ENCODE peak calls at places on chromosomes 4 and X, in five cellular contexts. One of them, this sample, is unnamed.

GRCh38 chrX:131201986-131202385 is 87.1 kb downstream of the IGSF1 start:
- DNase-seq in neural crest cell: peak
- DNase-seq in foreskin fibroblast: no peak
- DNase-seq in AG04450: no peak
- DNase-seq in fibroblast of the aortic adventitia: no peak
- DNase-seq in this sample: no peak

GRCh38 chrX:69027181-69028005 is 137.9 kb downstream of the PJA1 start:
- DNase-seq in neural crest cell: no peak
- DNase-seq in foreskin fibroblast: no peak
- DNase-seq in AG04450: peak
- DNase-seq in fibroblast of the aortic adventitia: peak
- DNase-seq in this sample: no peak

GRCh38 chr4:89952458-89952857 is 57.8 kb downstream of the MMRN1 start:
- DNase-seq in neural crest cell: no peak
- DNase-seq in foreskin fibroblast: no peak
- DNase-seq in AG04450: no peak
- DNase-seq in fibroblast of the aortic adventitia: no peak
- DNase-seq in this sample: no peak

GRCh38 chr4:15320116-15320515 is 107.7 kb upstream of the C1QTNF7 start:
- DNase-seq in neural crest cell: no peak
- DNase-seq in foreskin fibroblast: no peak
- DNase-seq in AG04450: no peak
- DNase-seq in fibroblast of the aortic adventitia: no peak
- DNase-seq in this sample: no peak

GRCh38 chrX:67544871-67545771 is 1.3 kb downstream of the AR start:
- DNase-seq in neural crest cell: peak
- DNase-seq in foreskin fibroblast: peak
- DNase-seq in AG04450: no peak
- DNase-seq in fibroblast of the aortic adventitia: peak
- DNase-seq in this sample: no peak

GRCh38 chr4:110898290-110898689 is 275.4 kb upstream of the PITX2 start:
- DNase-seq in neural crest cell: no peak
- DNase-seq in foreskin fibroblast: no peak
- DNase-seq in AG04450: no peak
- DNase-seq in fibroblast of the aortic adventitia: no peak
- DNase-seq in this sample: no peak

GRCh38 chr4:88110826-88111225 is 47.6 kb downstream of the ABCG2 start:
- DNase-seq in neural crest cell: no peak
- DNase-seq in foreskin fibroblast: no peak
- DNase-seq in AG04450: no peak
- DNase-seq in fibroblast of the aortic adventitia: no peak
- DNase-seq in this sample: no peak

GRCh38 chr4:2259541-2260267 is 2.2 kb downstream of the MXD4 start:
- DNase-seq in neural crest cell: no peak
- DNase-seq in foreskin fibroblast: no peak
- DNase-seq in AG04450: no peak
- DNase-seq in fibroblast of the aortic adventitia: no peak
- DNase-seq in this sample: no peak

GRCh38 chr4:159273126-159273438 is 170.2 kb downstream of the RAPGEF2 start:
- DNase-seq in neural crest cell: no peak
- DNase-seq in foreskin fibroblast: peak
- DNase-seq in AG04450: no peak
- DNase-seq in fibroblast of the aortic adventitia: peak
- DNase-seq in this sample: no peak

GRCh38 chr4:10063544-10064300 is 42.4 kb upstream of the SLC2A9 start:
- DNase-seq in neural crest cell: no peak
- DNase-seq in foreskin fibroblast: peak
- DNase-seq in AG04450: peak
- DNase-seq in fibroblast of the aortic adventitia: peak
- DNase-seq in this sample: peak
- TF ChIP-seq CTCF in neural crest cell: peak
- TF ChIP-seq CTCF in foreskin fibroblast: peak
- TF ChIP-seq CTCF in AG04450: peak
- TF ChIP-seq CTCF in fibroblast of the aortic adventitia: peak
- TF ChIP-seq CTCF in this sample: peak

DNA sequence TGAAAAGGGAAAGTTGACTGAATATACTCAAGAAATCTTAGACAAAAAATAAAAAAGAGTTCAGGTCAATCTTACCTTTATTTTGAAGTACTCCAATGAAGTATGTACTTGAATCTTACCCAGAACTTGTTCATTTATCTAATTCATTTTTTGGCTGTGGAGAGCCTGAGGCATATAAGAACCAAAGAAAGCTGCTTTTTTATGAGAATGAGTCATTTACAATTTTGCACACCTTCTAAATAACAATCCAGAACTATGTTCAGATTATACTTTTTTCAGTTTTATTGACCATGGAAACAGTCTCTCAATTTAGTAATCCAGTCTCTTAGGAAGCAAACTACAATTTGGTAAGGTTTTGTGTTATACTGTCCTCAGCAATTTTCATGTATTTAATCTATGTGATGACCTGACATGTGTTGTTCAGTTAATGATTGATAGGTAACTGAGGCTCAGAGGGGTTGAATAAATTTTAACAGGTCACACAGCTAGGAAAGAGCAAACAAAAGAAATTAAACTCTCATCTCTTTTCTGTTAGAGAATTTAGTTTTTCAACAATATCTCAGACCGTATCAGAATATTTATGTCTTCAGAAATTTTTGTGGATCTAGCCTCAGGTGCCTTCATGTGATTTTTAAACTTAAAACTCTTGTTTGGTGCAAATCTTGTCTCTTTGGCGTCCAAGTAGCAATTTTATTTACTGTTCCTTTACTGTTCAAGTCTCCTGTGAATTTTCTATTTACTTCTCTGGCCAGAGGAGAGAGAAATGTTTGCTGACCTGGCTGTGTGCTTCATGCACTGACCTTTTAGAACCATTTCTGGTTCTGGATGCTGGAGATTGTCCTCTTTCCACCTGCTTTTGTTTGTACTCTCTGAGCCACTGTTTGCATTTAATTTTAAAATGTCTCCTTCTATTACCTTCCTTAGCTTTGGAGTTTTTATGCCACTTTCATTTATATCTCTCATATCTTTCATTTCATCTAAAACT is 1453.4 kb downstream of the STIM2 start:
- DNase-seq in neural crest cell: no peak
- DNase-seq in foreskin fibroblast: no peak
- DNase-seq in AG04450: no peak
- DNase-seq in fibroblast of the aortic adventitia: no peak
- DNase-seq in this sample: no peak
- TF ChIP-seq CTCF in neural crest cell: no peak
- TF ChIP-seq CTCF in foreskin fibroblast: no peak
- TF ChIP-seq CTCF in AG04450: no peak
- TF ChIP-seq CTCF in fibroblast of the aortic adventitia: no peak
- TF ChIP-seq CTCF in this sample: no peak

GRCh38 chrX:65635824-65636223 is 31.6 kb upstream of the MSN start:
- DNase-seq in neural crest cell: no peak
- DNase-seq in foreskin fibroblast: peak
- DNase-seq in AG04450: no peak
- DNase-seq in fibroblast of the aortic adventitia: no peak
- DNase-seq in this sample: no peak
- TF ChIP-seq CTCF in neural crest cell: no peak
- TF ChIP-seq CTCF in foreskin fibroblast: no peak
- TF ChIP-seq CTCF in AG04450: no peak
- TF ChIP-seq CTCF in fibroblast of the aortic adventitia: no peak
- TF ChIP-seq CTCF in this sample: no peak

GRCh38 chrX:149870840-149871239 is 10.1 kb upstream of the MAGEA8 start:
- DNase-seq in neural crest cell: no peak
- DNase-seq in foreskin fibroblast: no peak
- DNase-seq in AG04450: no peak
- DNase-seq in fibroblast of the aortic adventitia: no peak
- DNase-seq in this sample: no peak

GRCh38 chrX:149871433-149871832 is 9.6 kb upstream of the MAGEA8 start:
- DNase-seq in neural crest cell: no peak
- DNase-seq in foreskin fibroblast: no peak
- DNase-seq in AG04450: no peak
- DNase-seq in fibroblast of the aortic adventitia: no peak
- DNase-seq in this sample: no peak

GRCh38 chrX:149877157-149877556 is 3.8 kb upstream of the MAGEA8 start:
- DNase-seq in neural crest cell: no peak
- DNase-seq in foreskin fibroblast: no peak
- DNase-seq in AG04450: no peak
- DNase-seq in fibroblast of the aortic adventitia: no peak
- DNase-seq in this sample: no peak

GRCh38 chrX:149867488-149867887 is 13.5 kb upstream of the MAGEA8 start:
- DNase-seq in neural crest cell: no peak
- DNase-seq in foreskin fibroblast: no peak
- DNase-seq in AG04450: no peak
- DNase-seq in fibroblast of the aortic adventitia: no peak
- DNase-seq in this sample: no peak

DNA sequence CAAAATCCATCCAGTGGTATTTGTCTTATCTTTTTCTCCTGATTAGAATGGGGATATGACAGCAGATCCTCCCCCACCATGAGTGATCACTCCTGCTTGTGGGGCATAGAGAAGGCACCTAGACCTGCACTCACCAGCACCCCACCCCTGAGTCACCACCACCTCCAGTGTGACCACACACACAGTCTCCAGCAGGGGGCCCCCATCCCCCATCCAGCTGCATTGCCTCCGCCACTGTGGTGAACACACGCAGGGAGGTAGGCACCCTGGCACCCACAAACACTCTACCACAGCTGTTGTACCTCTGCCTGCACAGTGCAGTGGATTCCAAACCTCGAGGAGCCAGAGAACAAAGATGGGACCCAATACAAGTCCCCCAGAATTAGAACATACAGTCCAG is 9.0 kb upstream of the MAGEA8 start:
- DNase-seq in neural crest cell: no peak
- DNase-seq in foreskin fibroblast: peak
- DNase-seq in AG04450: no peak
- DNase-seq in fibroblast of the aortic adventitia: no peak
- DNase-seq in this sample: no peak
- TF ChIP-seq CTCF in neural crest cell: peak
- TF ChIP-seq CTCF in foreskin fibroblast: no peak
- TF ChIP-seq CTCF in AG04450: peak
- TF ChIP-seq CTCF in fibroblast of the aortic adventitia: no peak
- TF ChIP-seq CTCF in this sample: no peak

DNA sequence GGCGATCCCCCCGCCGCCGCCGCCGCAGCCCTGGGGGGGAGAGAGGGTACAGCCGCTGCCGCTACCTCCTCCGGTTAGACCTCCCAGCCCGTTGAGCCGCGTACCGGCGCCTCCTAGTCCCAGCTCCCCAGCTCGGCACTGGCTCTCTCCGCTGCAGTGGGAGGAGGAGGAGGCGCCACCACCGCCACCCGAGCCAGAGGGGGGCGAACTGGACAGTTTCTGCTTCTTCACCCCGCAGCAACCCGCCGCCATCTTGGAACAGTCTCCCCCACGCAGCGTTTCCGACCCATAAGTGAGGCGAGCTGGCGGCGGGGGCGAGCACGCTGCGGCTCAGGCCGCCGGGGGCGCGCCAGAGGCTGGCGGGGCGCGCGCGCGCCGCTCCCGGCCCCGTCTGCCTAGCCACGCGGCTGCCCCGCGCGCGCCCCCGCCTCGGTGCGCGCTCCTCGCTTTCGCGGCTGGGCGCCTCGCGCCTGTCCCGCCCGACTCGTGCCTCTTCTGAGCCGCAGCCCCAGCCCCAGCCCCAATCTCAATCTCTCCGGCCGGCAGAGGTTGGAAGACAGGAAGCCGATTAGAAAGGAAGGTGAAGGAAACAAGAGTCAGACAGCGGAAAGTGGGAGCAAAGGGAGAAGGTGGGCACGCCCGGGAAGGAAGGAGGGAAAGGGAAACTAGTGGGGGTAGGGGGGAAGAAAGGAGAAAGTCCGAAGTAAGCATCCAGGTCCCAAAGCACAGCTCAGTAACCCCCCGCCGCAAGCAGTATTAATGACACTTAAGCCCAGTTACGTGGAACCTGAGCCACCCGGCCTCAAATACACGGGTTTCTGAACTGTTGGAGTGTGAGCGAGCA is at the start of gene AMMECR1:
- DNase-seq in neural crest cell: peak
- DNase-seq in foreskin fibroblast: peak
- DNase-seq in AG04450: peak
- DNase-seq in fibroblast of the aortic adventitia: peak
- DNase-seq in this sample: peak
- TF ChIP-seq CTCF in neural crest cell: peak
- TF ChIP-seq CTCF in foreskin fibroblast: no peak
- TF ChIP-seq CTCF in AG04450: no peak
- TF ChIP-seq CTCF in fibroblast of the aortic adventitia: no peak
- TF ChIP-seq CTCF in this sample: no peak

DNA sequence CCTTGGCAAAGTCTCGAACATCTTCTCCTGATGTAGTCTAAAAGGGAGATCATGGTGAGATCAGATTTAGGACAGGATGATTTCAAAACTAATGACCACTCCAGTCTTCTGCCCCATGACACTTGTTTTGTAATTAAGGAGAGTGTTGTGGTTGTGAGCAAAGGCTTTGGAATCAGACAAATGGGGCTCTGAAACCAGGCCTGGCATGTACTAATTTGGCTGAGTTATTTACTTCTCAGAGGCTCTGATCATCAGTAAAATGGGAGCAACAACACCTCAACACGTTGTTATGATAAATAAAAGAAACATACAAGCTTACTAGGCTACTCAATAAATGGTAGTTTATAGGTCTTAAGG is 106.9 kb upstream of the FTHL17 start:
- DNase-seq in neural crest cell: no peak
- DNase-seq in foreskin fibroblast: peak
- DNase-seq in AG04450: no peak
- DNase-seq in fibroblast of the aortic adventitia: no peak
- DNase-seq in this sample: no peak
- TF ChIP-seq CTCF in neural crest cell: no peak
- TF ChIP-seq CTCF in foreskin fibroblast: no peak
- TF ChIP-seq CTCF in AG04450: no peak
- TF ChIP-seq CTCF in fibroblast of the aortic adventitia: no peak
- TF ChIP-seq CTCF in this sample: no peak

DNA sequence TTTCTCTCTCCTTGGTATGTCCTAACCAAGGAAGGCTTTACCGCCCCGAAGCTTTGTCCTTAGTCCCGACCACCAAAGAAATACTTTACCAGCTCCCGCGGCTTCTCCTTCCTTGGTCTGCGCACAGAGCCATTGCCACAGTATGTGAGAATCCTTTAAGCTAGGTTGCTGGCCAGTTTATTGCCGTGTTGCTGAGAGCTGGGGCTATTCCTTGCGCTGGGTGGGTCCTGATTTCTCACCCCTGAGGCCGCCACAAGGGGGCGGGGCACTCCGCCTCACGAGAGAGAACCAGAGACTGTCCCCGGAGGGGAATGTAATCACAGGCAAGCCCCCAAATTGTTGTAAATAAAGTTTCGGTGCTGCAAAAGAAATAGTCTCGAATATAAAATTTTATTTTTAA is 331.0 kb upstream of the PCDH10 start:
- DNase-seq in neural crest cell: peak
- DNase-seq in foreskin fibroblast: no peak
- DNase-seq in AG04450: no peak
- DNase-seq in fibroblast of the aortic adventitia: no peak
- DNase-seq in this sample: no peak
- TF ChIP-seq CTCF in neural crest cell: peak
- TF ChIP-seq CTCF in foreskin fibroblast: no peak
- TF ChIP-seq CTCF in AG04450: no peak
- TF ChIP-seq CTCF in fibroblast of the aortic adventitia: no peak
- TF ChIP-seq CTCF in this sample: no peak

GRCh38 chr4:3452376-3452775 is 10.6 kb downstream of the HGFAC start:
- DNase-seq in neural crest cell: no peak
- DNase-seq in foreskin fibroblast: no peak
- DNase-seq in AG04450: no peak
- DNase-seq in fibroblast of the aortic adventitia: no peak
- DNase-seq in this sample: no peak
- TF ChIP-seq CTCF in neural crest cell: peak
- TF ChIP-seq CTCF in foreskin fibroblast: peak
- TF ChIP-seq CTCF in AG04450: peak
- TF ChIP-seq CTCF in fibroblast of the aortic adventitia: peak
- TF ChIP-seq CTCF in this sample: no peak

This sample was measured in AG09319.